ENCODE peak calls at places on chromosomes 4 and X, in five cellular contexts. L is MG63, Q is left lung, X is left ventricle myocardium inferior, B is body of pancreas. J is an unnamed sample. For H3K36me3 and H3K9me3, the result is how much of the 10 kb centered on the place peaks cover.

GRCh38 chrX:57595381-57595811 is 3.6 kb downstream of the ZXDB start:
- DNase-seq in X (no peak), B (peak), Q (no peak), L (peak), J (no peak)

GRCh38 chr4:118036336-118036735 is 2.0 kb downstream of the NDST3 start:
- DNase-seq in B (no peak), Q (no peak), L (no peak), X (no peak), J (no peak)

GRCh38 chrX:154719132-154719675 is 31.7 kb downstream of the GAB3 start:
- DNase-seq in B (peak), Q (no peak), X (no peak), L (no peak), J (no peak)

GRCh38 chr4:111781611-111782010 is 363.6 kb upstream of the FAM241A start:
- DNase-seq in B (no peak), Q (no peak), X (no peak), L (no peak), J (no peak)

GRCh38 chrX:128518508-128518907 is 466.3 kb upstream of the ACTRT1 start:
- DNase-seq in L (no peak), X (no peak), B (no peak), Q (no peak), J (no peak)

GRCh38 chr4:83830138-83830537 is 294.2 kb downstream of the GPAT3 start:
- DNase-seq in X (peak), B (no peak), L (no peak), Q (no peak), J (no peak)

GRCh38 chrX:70166601-70167590 is 10.4 kb upstream of the DGAT2L6 start:
- DNase-seq in Q (no peak), X (no peak), L (peak), B (no peak), J (no peak)

GRCh38 chrX:63656871-63657580 is 128.0 kb downstream of the ARHGEF9 start:
- DNase-seq in Q (no peak), X (no peak), L (peak), B (no peak), J (peak)

GRCh38 chrX:153925739-153926593 is at the start of gene ARHGAP4:
- DNase-seq in L (no peak), X (no peak), B (no peak), Q (peak), J (no peak)

GRCh38 chrX:19867411-19867732 is 20.0 kb downstream of the SH3KBP1 start:
- DNase-seq in Q (no peak), L (peak), B (no peak), X (no peak), J (no peak)

GRCh38 chr4:102994803-102995202 is 24.7 kb downstream of the SLC9B1 start:
- DNase-seq in B (no peak), X (no peak), Q (no peak), L (no peak), J (no peak)

GRCh38 chr4:23455482-23455881 is 434.4 kb downstream of the PPARGC1A start:
- DNase-seq in B (peak), L (no peak), X (no peak), Q (no peak), J (no peak)

GRCh38 chrX:288561-288991 is 7.4 kb downstream of the PLCXD1 start:
- DNase-seq in Q (peak), X (no peak), B (no peak), L (no peak), J (peak)

GRCh38 chr4:101277661-101278060 is 69.7 kb downstream of the PPP3CA start:
- DNase-seq in L (no peak), Q (no peak), X (no peak), B (no peak), J (no peak)

GRCh38 chrX:51461053-51462050 is 35.0 kb downstream of the NUDT11 start:
- DNase-seq in X (no peak), B (peak), L (no peak), Q (no peak), J (no peak)

GRCh38 chr4:26896636-26897035 is 36.0 kb downstream of the STIM2 start:
- DNase-seq in Q (no peak), B (no peak), L (no peak), X (no peak), J (no peak)

GRCh38 chrX:123086768-123087167 is 97.3 kb upstream of the GRIA3 start:
- DNase-seq in B (no peak), X (no peak), L (no peak), Q (no peak), J (no peak)

GRCh38 chr4:186765138-186765537 is 41.5 kb upstream of the FAT1 start:
- DNase-seq in Q (no peak), L (peak), X (no peak), B (no peak), J (no peak)

GRCh38 chr4:98462487-98462886 is 195.9 kb downstream of the TSPAN5 start:
- DNase-seq in Q (no peak), L (no peak), B (no peak), X (no peak), J (no peak)

GRCh38 chr4:26227827-26228226 is 93.0 kb upstream of the RBPJ start:
- DNase-seq in X (no peak), Q (no peak), B (no peak), L (no peak), J (no peak)

GRCh38 chr4:107760281-107760947 is 40.4 kb upstream of the PAPSS1 start:
- DNase-seq in Q (no peak), L (no peak), X (no peak), B (peak), J (no peak)

GRCh38 chr4:135192746-135193535 is 991.4 kb upstream of the PABPC4L start:
- DNase-seq in X (no peak), L (no peak), B (no peak), Q (no peak), J (no peak)

GRCh38 chr4:173527103-173527876 is 2.7 kb downstream of the HAND2 start:
- DNase-seq in Q (no peak), L (no peak), X (no peak), B (no peak), J (peak)

GRCh38 chr4:4914059-4914820 is 54.8 kb downstream of the MSX1 start:
- DNase-seq in Q (no peak), X (no peak), B (peak), L (peak), J (no peak)

GRCh38 chr4:113502476-113502875 is 259.1 kb downstream of the CAMK2D start:
- DNase-seq in X (no peak), Q (no peak), B (no peak), L (no peak), J (no peak)

GRCh38 chr4:14888790-14889189 is 113.5 kb upstream of the CPEB2 start:
- DNase-seq in X (no peak), L (no peak), B (no peak), Q (no peak), J (no peak)

GRCh38 chrX:40299028-40299479 is 201.3 kb upstream of the BCOR start:
- DNase-seq in Q (no peak), L (no peak), B (no peak), X (no peak), J (no peak)

GRCh38 chrX:136710324-136710951 is 62.5 kb downstream of the CD40LG start:
- DNase-seq in L (no peak), B (no peak), X (no peak), Q (no peak), J (no peak)

GRCh38 chrX:23435575-23435974 is 100.9 kb downstream of the PTCHD1 start:
- DNase-seq in B (no peak), Q (no peak), X (no peak), L (no peak), J (no peak)

DNA sequence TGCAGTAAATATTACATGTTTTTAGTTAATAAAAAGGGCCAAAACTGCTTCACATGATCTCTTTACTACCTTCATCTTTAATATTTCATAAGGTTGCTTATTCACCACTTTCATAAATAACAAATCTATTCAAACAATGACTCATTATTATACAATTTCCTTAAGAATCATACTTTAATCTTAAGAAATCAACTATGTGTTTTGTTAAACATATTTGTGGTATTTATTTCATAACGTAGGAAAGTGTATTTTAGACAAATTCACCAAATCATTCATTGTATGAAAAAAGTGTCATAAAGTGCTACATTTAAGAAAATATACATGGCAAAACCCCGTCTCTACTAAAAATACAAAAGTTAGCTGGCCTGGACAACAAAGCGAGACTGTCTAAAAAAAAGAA is 150.5 kb upstream of the RXFP1 start:
- DNase-seq in L (no peak), X (no peak), B (no peak), Q (no peak), J (no peak)
- H3K4me3 ChIP-seq in L (no peak), X (no peak), B (no peak), Q (no peak), J (no peak)

DNA sequence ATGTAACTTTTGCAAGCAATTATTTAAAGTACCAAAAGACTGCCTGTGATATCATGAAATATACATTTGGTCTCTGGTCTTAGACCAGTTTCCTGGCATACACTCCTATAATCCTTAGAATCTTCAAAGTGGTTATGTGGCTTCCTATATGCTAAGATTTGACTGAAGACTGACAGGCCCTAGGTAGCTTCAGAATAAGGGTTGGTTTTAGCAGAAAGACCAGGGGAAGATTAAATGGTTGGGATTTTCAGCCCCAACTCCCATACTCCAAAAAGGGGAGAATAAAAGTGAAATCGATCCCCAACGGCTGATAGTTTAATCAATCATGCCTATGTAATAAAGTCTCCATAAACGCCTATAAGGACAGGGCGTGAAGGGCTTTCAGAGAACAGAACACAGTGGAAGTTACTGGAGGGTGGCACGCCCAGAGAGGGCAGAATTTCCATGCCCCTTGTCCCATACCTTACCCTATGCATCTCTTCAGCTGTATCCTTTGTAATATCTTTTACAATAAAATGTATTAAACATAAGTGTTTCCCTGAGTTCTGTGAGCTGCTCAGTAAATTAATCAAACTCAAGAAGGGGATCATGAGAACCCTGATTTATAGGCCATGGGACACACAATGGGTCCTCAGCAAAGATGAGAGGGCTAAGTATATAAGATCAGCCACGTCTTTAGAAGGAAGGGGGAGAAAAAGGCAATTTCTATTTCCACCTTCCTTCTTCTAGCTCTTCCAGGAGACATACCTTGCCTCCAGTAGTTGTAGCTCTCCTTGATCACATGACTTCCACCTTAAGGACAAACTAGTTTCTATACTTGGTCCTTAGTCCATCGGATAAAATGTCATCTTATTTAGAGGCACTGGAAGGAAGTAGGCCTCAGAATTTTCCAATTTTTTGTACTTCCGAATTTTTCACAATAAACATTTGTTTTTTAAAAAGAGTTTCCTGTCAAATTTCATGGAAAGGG is 26.8 kb downstream of the ANKRD17 start:
- DNase-seq in L (no peak), X (no peak), B (no peak), Q (no peak), J (no peak)
- H3K36me3 ChIP-seq in L (under half), X (under half), B (under half), Q (under half), J (under half)

GRCh38 chr4:150262611-150263010 is 184.4 kb downstream of the DCLK2 start:
- DNase-seq in X (no peak), B (no peak), Q (no peak), L (no peak), J (no peak)

GRCh38 chr4:150257338-150257737 is 179.1 kb downstream of the DCLK2 start:
- DNase-seq in B (no peak), Q (no peak), L (no peak), X (no peak), J (no peak)

GRCh38 chr4:150261571-150261970 is 183.3 kb downstream of the DCLK2 start:
- DNase-seq in X (no peak), Q (no peak), L (no peak), B (no peak), J (no peak)

GRCh38 chr4:150258569-150258968 is 180.3 kb downstream of the DCLK2 start:
- DNase-seq in Q (no peak), L (no peak), B (no peak), X (no peak), J (no peak)

DNA sequence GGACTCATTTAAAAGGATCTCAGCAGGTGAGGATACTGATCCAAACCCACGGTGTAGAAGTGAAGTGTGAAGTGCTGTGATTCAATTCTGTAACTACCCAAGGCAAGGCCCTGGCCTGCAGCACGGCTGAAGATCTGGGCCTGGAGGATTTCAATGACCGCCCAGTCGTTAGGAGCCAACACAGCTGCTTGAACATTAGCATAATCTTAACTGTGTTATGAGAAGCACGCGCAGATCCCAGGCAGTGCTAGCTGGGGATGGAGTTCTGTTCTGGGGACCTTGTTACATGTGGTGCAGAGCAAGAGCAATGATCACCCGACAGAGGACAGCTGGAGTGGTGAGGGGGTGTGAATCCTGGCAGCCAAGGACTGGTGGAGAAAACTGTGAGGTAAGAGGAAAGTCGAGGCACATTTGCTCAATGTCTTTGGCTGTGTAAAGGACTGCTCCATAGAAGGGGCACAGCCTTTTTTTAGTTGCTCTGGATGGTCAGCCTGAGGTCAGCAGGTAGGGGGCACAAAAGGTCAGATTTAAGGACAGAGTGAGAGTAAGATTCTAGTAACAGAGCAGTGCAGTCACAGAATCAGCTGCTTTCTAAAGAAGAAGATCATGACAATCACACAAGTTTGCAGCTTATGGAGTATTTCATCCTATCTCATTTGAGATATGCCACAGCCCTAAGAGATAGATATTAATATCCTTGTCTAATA is 181.8 kb downstream of the DCLK2 start:
- DNase-seq in X (no peak), L (no peak), B (no peak), Q (no peak), J (peak)
- H3K9me3 ChIP-seq in X (under half), L (under half), B (under half), Q (under half), J (under half)

GRCh38 chrX:68696267-68696666 is 48.8 kb downstream of the STARD8 start:
- DNase-seq in B (no peak), Q (no peak), X (no peak), L (no peak), J (no peak)

GRCh38 chrX:68693481-68694410 is 46.3 kb downstream of the STARD8 start:
- DNase-seq in L (peak), X (peak), Q (peak), B (peak), J (peak)

GRCh38 chrX:68695206-68695845 is 47.9 kb downstream of the STARD8 start:
- DNase-seq in Q (no peak), L (no peak), B (no peak), X (no peak), J (no peak)

GRCh38 chrX:68692651-68693050 is 45.2 kb downstream of the STARD8 start:
- DNase-seq in B (no peak), Q (no peak), X (no peak), L (no peak), J (no peak)

DNA sequence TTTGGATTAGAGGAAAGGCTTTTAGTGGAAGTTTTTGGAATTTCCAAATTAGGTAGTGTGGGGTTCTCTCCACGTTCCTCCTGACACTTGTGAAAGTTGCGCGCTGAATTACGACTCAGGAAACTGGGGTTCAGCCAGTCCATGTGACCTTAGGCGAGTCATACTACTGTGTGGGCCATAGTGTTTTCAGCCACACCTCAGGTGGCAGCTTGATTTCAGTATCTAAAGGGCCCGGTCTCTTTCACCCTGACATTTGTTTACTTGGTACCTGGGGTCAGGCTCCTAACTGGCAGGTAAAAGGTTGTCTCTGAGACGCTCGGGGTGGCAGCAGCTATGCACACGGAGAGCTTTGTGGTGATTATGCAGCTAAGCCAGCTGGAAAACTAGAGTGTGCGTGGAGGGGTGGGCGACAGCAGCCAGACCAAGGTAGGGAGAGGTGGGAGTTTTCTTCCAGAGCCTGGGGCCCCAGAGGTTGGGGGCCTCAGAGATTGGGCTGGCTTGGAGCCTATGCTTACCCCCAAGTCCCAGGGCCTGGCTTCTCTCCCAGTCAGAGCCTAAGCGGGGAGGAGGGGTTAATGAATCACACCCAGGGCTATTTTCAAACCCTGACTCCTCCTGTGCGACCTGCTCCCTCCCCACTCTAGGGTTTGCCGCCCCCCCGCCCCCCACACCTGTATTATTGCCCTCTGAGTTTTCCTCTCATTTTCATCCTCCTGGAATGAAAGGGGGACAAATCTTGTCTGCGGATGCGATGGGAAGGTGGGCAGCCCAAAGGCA is 47.2 kb downstream of the STARD8 start:
- DNase-seq in L (no peak), B (peak), Q (no peak), X (no peak), J (no peak)
- H3K4me3 ChIP-seq in L (no peak), B (peak), Q (peak), X (peak), J (peak)

GRCh38 chr4:125433453-125433852 is 118.7 kb downstream of the FAT4 start:
- DNase-seq in X (no peak), Q (no peak), L (peak), B (no peak), J (no peak)

GRCh38 chr4:125428832-125429231 is 114.1 kb downstream of the FAT4 start:
- DNase-seq in X (no peak), Q (no peak), L (no peak), B (no peak), J (no peak)

GRCh38 chr4:125432078-125432477 is 117.3 kb downstream of the FAT4 start:
- DNase-seq in X (peak), Q (no peak), B (no peak), L (no peak), J (peak)

GRCh38 chr4:125434136-125434535 is 119.4 kb downstream of the FAT4 start:
- DNase-seq in L (no peak), Q (no peak), X (no peak), B (no peak), J (no peak)
- H3K36me3 ChIP-seq in L (under half), Q (under half), X (under half), B (under half), J (under half)

GRCh38 chrX:47446431-47446830 is 36.6 kb downstream of the ZNF41 start:
- DNase-seq in X (no peak), L (no peak), B (no peak), Q (no peak), J (no peak)
- H3K9me3 ChIP-seq in X (under half), L (under half), B (under half), Q (under half), J (under half)

J was measured in heart left ventricle.